ENCODE peak calls at places on chromosomes 7 and 10, in seven cellular contexts. H, Q, A, N, U, G and E are unnamed samples.

GRCh38 chr7:1123721-1124120 is 35.8 kb downstream of the GPER1 start:
- DNase-seq in N (no peak), U (peak; percentile 69), Q (no peak), A (peak; percentile 69), H (peak; percentile 92), G (peak; percentile 33), E (no peak)

GRCh38 chr10:78588194-78588811 is 480.5 kb upstream of the ZMIZ1 start:
- DNase-seq in G (no peak), H (peak; percentile 53), N (no peak), Q (no peak), A (no peak), U (no peak), E (no peak)

GRCh38 chr10:98419456-98420261 is 4.7 kb upstream of the PYROXD2 start:
- DNase-seq in N (no peak), H (no peak), Q (no peak), A (no peak), G (no peak), U (no peak), E (no peak)

GRCh38 chr10:67110286-67110685 is 184.4 kb downstream of the LRRTM3 start:
- DNase-seq in A (no peak), Q (no peak), H (no peak), U (no peak), N (no peak), G (no peak), E (no peak)

GRCh38 chr10:88017781-88018180 is 154.4 kb downstream of the PTEN start:
- DNase-seq in Q (no peak), A (no peak), G (no peak), N (no peak), H (no peak), U (no peak), E (no peak)

GRCh38 chr7:30896041-30896440 is 15.6 kb upstream of the AQP1 start:
- DNase-seq in H (no peak), G (no peak), N (no peak), Q (no peak), U (no peak), A (no peak), E (no peak)

GRCh38 chr10:61356342-61356741 is 96.8 kb downstream of the TMEM26 start:
- DNase-seq in H (no peak), Q (no peak), A (no peak), G (no peak), N (no peak), U (no peak), E (no peak)

GRCh38 chr10:72337039-72337629 is 17.6 kb downstream of the DNAJB12 start:
- DNase-seq in A (peak; percentile 79), N (peak; percentile 54), G (peak; percentile 63), H (peak; percentile 92), Q (no peak), U (peak; percentile 51), E (peak; percentile 82)

GRCh38 chr7:139660317-139661042 is 117.3 kb downstream of the HIPK2 start:
- DNase-seq in H (no peak), G (no peak), Q (no peak), U (no peak), N (no peak), A (no peak), E (no peak)

GRCh38 chr7:150941983-150942590 is 36.0 kb downstream of the KCNH2 start:
- DNase-seq in A (no peak), H (no peak), Q (no peak), U (no peak), N (no peak), G (no peak), E (no peak)

GRCh38 chr7:4255336-4255735 is 426.8 kb upstream of the FOXK1 start:
- DNase-seq in N (no peak), Q (no peak), G (no peak), H (no peak), U (no peak), A (no peak), E (no peak)

GRCh38 chr7:101985646-101986199 is 168.3 kb downstream of the CUX1 start:
- DNase-seq in Q (no peak), G (no peak), U (no peak), H (no peak), N (no peak), A (no peak), E (no peak)

GRCh38 chr7:12648704-12649261 is 38.6 kb upstream of the ARL4A start:
- DNase-seq in Q (no peak), G (no peak), U (no peak), H (no peak), A (no peak), N (no peak), E (no peak)

GRCh38 chr10:77890097-77890496 is 36.5 kb downstream of the DLG5 start:
- DNase-seq in G (no peak), H (no peak), U (no peak), A (no peak), Q (no peak), N (no peak), E (no peak)

GRCh38 chr10:75746356-75746755 is 314.9 kb downstream of the LRMDA start:
- DNase-seq in G (no peak), U (no peak), A (no peak), H (no peak), Q (no peak), N (no peak), E (no peak)

GRCh38 chr7:42380411-42380810 is 143.4 kb upstream of the GLI3 start:
- DNase-seq in U (no peak), N (no peak), A (no peak), Q (no peak), G (no peak), H (no peak), E (no peak)

GRCh38 chr7:44382459-44383300 is 57.3 kb upstream of the CAMK2B start:
- DNase-seq in U (peak; percentile 45), Q (no peak), H (peak; percentile 46), N (no peak), A (peak; percentile 44), G (no peak), E (peak; percentile 70)

GRCh38 chr7:23653942-23654341 is 26.1 kb upstream of the FAM221A start:
- DNase-seq in H (no peak), Q (no peak), U (no peak), N (peak; percentile 6), G (no peak), A (no peak), E (no peak)

GRCh38 chr7:46015107-46015868 is 94.2 kb upstream of the IGFBP3 start:
- DNase-seq in N (no peak), Q (no peak), H (peak; percentile 34), A (no peak), G (no peak), U (no peak), E (no peak)

GRCh38 chr7:98354511-98355249 is 46.2 kb downstream of the BAIAP2L1 start:
- DNase-seq in H (no peak), Q (no peak), U (no peak), G (no peak), A (no peak), N (peak; percentile 77), E (no peak)

GRCh38 chr10:92087750-92088395 is 164.3 kb downstream of the BTAF1 start:
- DNase-seq in H (peak; percentile 61), G (peak; percentile 40), Q (peak; percentile 21), U (peak; percentile 23), A (peak; percentile 59), N (peak; percentile 86), E (peak; percentile 55)

GRCh38 chr10:132303361-132304115 is 4.2 kb downstream of the STK32C start:
- DNase-seq in H (no peak), A (no peak), Q (no peak), N (no peak), G (no peak), U (no peak), E (no peak)

GRCh38 chr10:43249962-43250624 is 16.8 kb downstream of the RASGEF1A start:
- DNase-seq in G (no peak), U (no peak), H (peak; percentile 6), A (no peak), Q (no peak), N (no peak), E (peak; percentile 12)

GRCh38 chr7:112118581-112119566 is 87.3 kb downstream of the DOCK4 start:
- DNase-seq in Q (no peak), G (no peak), N (no peak), U (no peak), H (no peak), A (no peak), E (no peak)

GRCh38 chr10:15136960-15137359 is 31.5 kb downstream of the NMT2 start:
- DNase-seq in H (no peak), A (no peak), G (no peak), U (no peak), N (no peak), Q (no peak), E (no peak)

GRCh38 chr10:102770792-102771191 is 27.0 kb downstream of the WBP1L start:
- DNase-seq in U (no peak), A (no peak), G (no peak), Q (no peak), H (no peak), N (no peak), E (no peak)